ENCODE peak calls at places on chromosome 18, in seven cellular contexts. A is body of pancreas, R is prostate gland, Q is IMR-90, U is adrenal gland, T is A549, P is endothelial cell of umbilical vein. J is an unnamed sample.
A peak's percentile ranks its signal among the peaks of the same experiment; 100 is the strongest.

GRCh38 chr18:24465491-24465890 is 5.1 kb downstream of the HRH4 start:
- DNase-seq in A (no peak), Q (no peak), T (no peak), U (no peak), R (no peak), P (no peak), J (no peak)

GRCh38 chr18:26574958-26575864 is 26.9 kb upstream of the KCTD1 start:
- DNase-seq in U (peak; percentile 63), P (peak; percentile 34), Q (peak; percentile 46), T (peak; percentile 96), R (peak; percentile 76), A (peak; percentile 40), J (no peak)

GRCh38 chr18:31686572-31686971 is 2.2 kb upstream of the B4GALT6 start:
- DNase-seq in U (no peak), T (no peak), A (no peak), Q (no peak), R (no peak), P (no peak), J (no peak)

GRCh38 chr18:49030138-49030537 is 79.4 kb upstream of the SMAD7 start:
- DNase-seq in U (no peak), Q (no peak), T (no peak), A (no peak), R (no peak), P (no peak), J (no peak)

GRCh38 chr18:58611471-58612131 is 17.3 kb downstream of the ALPK2 start:
- DNase-seq in P (no peak), R (no peak), U (no peak), A (no peak), T (peak; percentile 20), Q (no peak), J (no peak)

GRCh38 chr18:46484971-46485370 is 172.0 kb downstream of the LOXHD1 start:
- DNase-seq in P (no peak), R (no peak), A (no peak), U (no peak), Q (no peak), T (no peak), J (no peak)

GRCh38 chr18:10850828-10851227 is 298.5 kb downstream of the PIEZO2 start:
- DNase-seq in A (no peak), Q (no peak), U (no peak), P (no peak), R (no peak), T (no peak), J (no peak)

GRCh38 chr18:2848879-2849254 is 2.1 kb downstream of the EMILIN2 start:
- DNase-seq in A (no peak), Q (no peak), R (no peak), T (no peak), U (no peak), P (no peak), J (no peak)

GRCh38 chr18:73476021-73476420 is 608.2 kb upstream of the NETO1 start:
- DNase-seq in U (no peak), A (no peak), P (no peak), R (no peak), T (no peak), Q (no peak), J (no peak)

GRCh38 chr18:73479472-73479871 is 611.7 kb upstream of the NETO1 start:
- DNase-seq in R (no peak), A (no peak), P (no peak), T (no peak), Q (peak; percentile 63), U (no peak), J (no peak)

GRCh38 chr18:73478191-73478590 is 610.4 kb upstream of the NETO1 start:
- DNase-seq in U (no peak), T (no peak), A (no peak), R (no peak), Q (no peak), P (no peak), J (no peak)
- H3K4me3 ChIP-seq in U (no peak overlapping the region), T (no peak overlapping the region), A (no peak overlapping the region), R (no peak overlapping the region), Q (no peak overlapping the region), P (no peak overlapping the region), J (no peak overlapping the region)

DNA sequence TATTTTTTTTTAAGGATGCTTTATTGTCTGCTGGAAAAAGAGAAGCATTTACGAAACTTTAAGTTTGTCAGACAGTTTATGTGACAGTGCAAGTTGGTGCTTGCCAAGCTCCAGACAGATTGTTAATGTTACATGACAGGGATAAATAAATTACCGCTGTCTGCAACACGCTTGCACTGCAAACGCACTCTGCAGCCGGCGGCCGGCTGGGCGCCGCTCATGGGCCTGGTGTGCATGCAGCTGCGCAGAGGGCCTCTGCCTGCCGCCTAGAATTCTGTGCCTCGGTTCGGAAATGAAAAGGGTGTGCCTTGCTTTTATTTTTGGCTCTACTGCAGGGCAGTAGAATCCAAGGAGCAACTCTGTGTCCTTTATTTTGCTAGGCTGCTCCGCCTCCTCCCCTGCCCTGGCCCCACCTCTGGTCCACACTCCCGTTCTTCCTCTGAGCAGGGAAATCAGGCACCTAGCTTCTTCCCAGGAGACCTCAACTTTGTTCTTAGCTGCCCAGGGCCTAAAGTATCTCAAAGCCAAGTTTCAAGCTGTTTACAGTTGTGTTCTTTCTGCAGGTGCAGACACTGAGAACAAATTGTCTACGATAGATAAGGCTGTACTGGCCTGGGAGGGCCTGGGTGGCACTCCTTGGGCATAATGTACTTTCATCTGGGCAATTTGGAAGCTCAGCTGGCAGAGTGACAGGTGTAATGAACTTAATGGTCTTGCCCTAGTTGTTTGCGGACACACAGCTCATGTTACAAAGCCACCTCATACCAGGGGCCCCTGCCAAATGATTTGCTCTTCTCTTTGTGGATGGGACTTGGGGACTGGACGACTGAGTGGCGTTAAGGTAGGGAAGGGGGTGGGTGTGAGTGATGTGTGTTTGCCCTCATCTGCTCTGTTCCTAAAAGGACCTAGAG is 4.1 kb downstream of the LDLRAD4 start:
- DNase-seq in Q (peak; percentile 37), P (no peak), R (peak; percentile 78), U (peak; percentile 80), T (no peak), A (peak; percentile 44), J (peak; percentile 93)
- H3K27ac ChIP-seq in Q (no peak overlapping the region), P (no peak overlapping the region), R (peak overlapping the region; percentile 18), U (no peak overlapping the region), T (no peak overlapping the region), A (no peak overlapping the region), J (peak overlapping the region; percentile 87)

DNA sequence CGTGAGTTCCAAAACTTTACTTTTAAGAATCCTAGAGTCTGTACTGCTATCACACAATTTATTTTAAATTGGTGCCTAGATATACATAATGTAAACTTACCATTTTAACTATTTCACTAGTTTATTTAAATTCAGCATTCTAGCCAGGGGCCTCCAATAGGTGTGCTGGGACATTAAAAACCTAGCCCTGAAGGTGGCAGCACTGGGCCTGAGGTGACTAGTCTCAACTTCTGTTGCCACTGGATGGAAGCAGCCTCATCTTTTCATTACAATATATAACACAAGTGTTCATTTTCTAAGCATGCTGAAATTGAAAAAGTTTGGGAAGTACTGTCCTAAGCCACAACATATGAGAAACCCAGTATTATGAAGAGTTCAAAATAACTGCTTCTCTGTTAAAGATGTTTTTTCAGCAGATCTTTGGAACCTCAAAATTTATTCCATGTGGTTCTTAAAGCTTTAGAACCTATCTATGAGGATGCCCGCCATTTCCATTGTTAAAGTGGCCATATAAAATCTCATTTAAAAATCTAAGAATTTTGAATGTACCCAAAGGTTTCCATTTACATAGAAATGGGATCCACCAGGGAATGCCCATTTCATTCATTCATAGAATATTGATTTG is 2.9 kb upstream of the RBBP8 start:
- DNase-seq in T (peak; percentile 65), U (peak; percentile 84), A (peak; percentile 83), P (peak; percentile 78), R (peak; percentile 67), Q (peak; percentile 70), J (no peak)
- TF ChIP-seq CTCF in T (peak; percentile 58), U (peak; percentile 76), A (peak; percentile 45), P (peak; percentile 75), R (peak; percentile 65), Q (peak; percentile 82), J (peak; percentile 68)

GRCh38 chr18:72783517-72783916 is 84.3 kb downstream of the NETO1 start:
- DNase-seq in A (no peak), P (no peak), Q (no peak), T (no peak), U (no peak), R (no peak), J (no peak)
- H3K4me3 ChIP-seq in A (no peak overlapping the region), P (no peak overlapping the region), Q (no peak overlapping the region), T (no peak overlapping the region), U (no peak overlapping the region), R (no peak overlapping the region), J (no peak overlapping the region)

DNA sequence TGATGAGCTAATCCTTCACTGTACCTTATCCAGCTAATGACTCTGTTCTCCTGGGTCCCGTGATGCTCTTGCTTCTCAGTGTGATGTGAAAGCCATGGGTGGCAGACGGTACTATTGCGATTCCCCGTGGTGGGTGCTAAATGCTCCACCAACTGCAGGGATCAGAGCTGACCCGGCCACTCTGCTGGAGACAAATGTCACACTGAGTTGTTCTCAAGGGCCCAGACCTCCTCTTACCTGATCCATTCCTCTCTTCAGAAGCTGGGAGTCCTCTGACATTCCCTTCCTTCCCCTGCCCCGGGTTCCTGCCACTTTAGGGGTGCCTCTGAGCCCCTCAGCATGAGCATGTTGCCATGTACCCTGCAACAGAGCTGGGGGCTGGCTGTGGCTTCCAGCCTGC is 105.1 kb downstream of the MAPK4 start:
- DNase-seq in P (no peak), T (no peak), R (no peak), A (no peak), Q (no peak), U (no peak), J (no peak)
- H3K27ac ChIP-seq in P (no peak overlapping the region), T (no peak overlapping the region), R (no peak overlapping the region), A (no peak overlapping the region), Q (no peak overlapping the region), U (no peak overlapping the region), J (no peak overlapping the region)

GRCh38 chr18:61891271-61891670 is 1.5 kb downstream of the RNF152 start:
- DNase-seq in R (no peak), T (no peak), U (no peak), A (no peak), Q (no peak), P (no peak), J (no peak)

GRCh38 chr18:61893304-61893970 is 630 bp upstream of the RNF152 start:
- DNase-seq in Q (peak; percentile 61), P (peak; percentile 68), T (no peak), A (peak; percentile 33), U (peak; percentile 36), R (peak; percentile 63), J (peak; percentile 91)

GRCh38 chr18:61891874-61892273 is 933 bp downstream of the RNF152 start:
- DNase-seq in A (no peak), U (peak; percentile 29), P (peak; percentile 15), R (no peak), T (no peak), Q (no peak), J (no peak)

GRCh38 chr18:61893971-61894750 is 1.4 kb upstream of the RNF152 start:
- DNase-seq in A (peak; percentile 82), Q (peak; percentile 64), T (peak; percentile 14), P (peak; percentile 82), R (peak; percentile 91), U (peak; percentile 82), J (peak; percentile 87)

DNA sequence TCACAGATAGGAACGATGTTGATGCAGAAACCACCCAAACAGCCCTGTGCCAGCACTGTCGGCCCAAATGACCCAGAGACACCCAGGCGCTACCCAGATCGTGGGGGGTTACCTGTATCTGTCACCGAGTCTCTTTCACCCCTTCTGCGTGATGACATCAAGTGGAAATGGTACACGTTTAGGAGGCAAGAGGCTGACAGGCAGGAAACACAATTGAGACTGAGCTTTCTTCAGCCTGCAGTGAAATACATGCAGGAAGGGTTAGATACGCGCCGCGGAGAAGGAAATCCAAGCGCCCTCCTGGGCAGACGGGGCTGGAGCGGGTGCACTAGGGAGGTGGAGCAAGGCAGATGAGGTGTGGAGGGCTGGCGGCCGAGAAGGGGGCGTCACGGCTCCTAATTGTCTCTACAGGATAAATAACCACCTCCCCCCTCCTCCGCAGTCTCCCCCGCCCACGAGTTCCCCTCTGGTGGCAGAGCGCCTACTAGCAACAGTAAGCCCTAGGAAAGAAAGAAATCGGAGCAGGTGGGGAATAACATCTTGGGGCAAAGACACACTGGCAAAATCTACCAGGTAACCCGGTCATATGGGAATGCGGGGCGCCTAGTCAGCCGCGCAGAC is at the start of gene RNF152:
- DNase-seq in Q (peak; percentile 25), R (peak; percentile 28), P (peak; percentile 71), U (peak; percentile 39), T (no peak), A (peak; percentile 31), J (peak; percentile 89)
- TF ChIP-seq CTCF in Q (peak; percentile 17), R (no peak), P (no peak), U (no peak), T (no peak), A (no peak), J (no peak)

J was measured in esophagus muscularis mucosa.